ENCODE peak calls at places on chromosomes 7 and 10, in nine cellular contexts. X is stromal cell of bone marrow, J is iris pigment epithelial cell, T is EL, I is IMR-90, B is HCT116, C is glutamatergic neuron, U is left ventricle myocardium superior, H is NCI-H460. N is an unnamed sample.

GRCh38 chr7:18421297-18422004 is 74.1 kb upstream of the HDAC9 start:
- DNase-seq in I (no peak), T (no peak), C (no peak), B (no peak), H (no peak), X (no peak), U (no peak), J (no peak), N (peak; percentile 81)

GRCh38 chr10:118151461-118151860 is 104.7 kb upstream of the RAB11FIP2 start:
- DNase-seq in X (no peak), H (no peak), U (no peak), C (no peak), B (no peak), J (no peak), I (no peak), T (no peak), N (no peak)

GRCh38 chr10:116002735-116003134 is 270.3 kb downstream of the GFRA1 start:
- DNase-seq in C (no peak), X (no peak), U (no peak), T (no peak), B (no peak), H (no peak), I (no peak), J (no peak), N (peak; percentile 63)

GRCh38 chr7:44395067-44395466 is 69.7 kb upstream of the CAMK2B start:
- DNase-seq in B (no peak), H (no peak), T (no peak), X (no peak), C (no peak), U (no peak), J (no peak), I (no peak), N (no peak)

GRCh38 chr7:129610709-129611245 is 743 bp upstream of the NRF1 start:
- DNase-seq in B (no peak), I (no peak), C (no peak), J (no peak), H (no peak), U (no peak), X (no peak), T (no peak), N (no peak)

GRCh38 chr10:91043173-91043910 is 122.5 kb upstream of the ANKRD1 start:
- DNase-seq in I (peak; percentile 16), C (no peak), J (peak; percentile 41), T (peak; percentile 29), U (no peak), B (peak; percentile 21), X (no peak), H (peak; percentile 45), N (peak; percentile 26)

GRCh38 chr7:43232376-43232775 is 119.9 kb downstream of the HECW1 start:
- DNase-seq in T (no peak), B (no peak), C (no peak), I (no peak), J (no peak), U (no peak), H (no peak), X (no peak), N (no peak)

GRCh38 chr10:62188021-62188616 is 80.5 kb downstream of the RTKN2 start:
- DNase-seq in C (no peak), B (no peak), H (no peak), T (no peak), X (no peak), I (no peak), J (no peak), U (no peak), N (no peak)

GRCh38 chr7:77281780-77282478 is 82.3 kb upstream of the FGL2 start:
- DNase-seq in H (no peak), U (peak; percentile 67), T (no peak), B (no peak), I (no peak), J (no peak), X (no peak), C (no peak), N (peak; percentile 78)

GRCh38 chr10:4847580-4848020 is 21.6 kb downstream of the AKR1E2 start:
- DNase-seq in X (peak; percentile 51), T (peak; percentile 70), U (no peak), H (peak; percentile 63), J (peak; percentile 88), B (no peak), I (peak; percentile 86), C (no peak), N (peak; percentile 79)

GRCh38 chr10:71835671-71836593 is 15.1 kb downstream of the PSAP start:
- DNase-seq in T (peak; percentile 93), I (peak; percentile 70), C (peak; percentile 52), U (peak; percentile 71), H (no peak), J (peak; percentile 76), B (no peak), X (peak; percentile 95), N (peak; percentile 99)

GRCh38 chr7:155835446-155836215 is 23.4 kb upstream of the SHH start:
- DNase-seq in J (no peak), U (no peak), T (no peak), H (no peak), I (no peak), X (no peak), B (no peak), C (no peak), N (no peak)

GRCh38 chr7:157056957-157057902 is 46.8 kb upstream of the MNX1 start:
- DNase-seq in B (no peak), T (no peak), U (no peak), C (no peak), I (no peak), J (no peak), H (no peak), X (no peak), N (no peak)

GRCh38 chr7:17651296-17651695 is 289.0 kb downstream of the SNX13 start:
- DNase-seq in X (no peak), J (no peak), B (no peak), C (no peak), I (peak; percentile 8), T (no peak), H (no peak), U (no peak), N (no peak)

GRCh38 chr10:68471586-68472408 is at the start of gene DNA2:
- DNase-seq in C (peak; percentile 72), T (peak; percentile 83), J (peak; percentile 36), H (peak; percentile 61), B (peak; percentile 53), U (peak; percentile 75), I (peak; percentile 50), X (peak; percentile 20), N (peak; percentile 41)

GRCh38 chr7:17633099-17633498 is 307.2 kb downstream of the SNX13 start:
- DNase-seq in C (no peak), J (peak; percentile 71), H (peak; percentile 55), U (no peak), T (peak; percentile 67), B (peak; percentile 41), I (peak; percentile 59), X (peak; percentile 57), N (peak; percentile 91)

GRCh38 chr10:114312585-114312984 is 73.5 kb downstream of the VWA2 start:
- DNase-seq in X (no peak), I (no peak), J (no peak), C (no peak), U (no peak), B (no peak), H (no peak), T (no peak), N (peak; percentile 28)

GRCh38 chr7:16719699-16720098 is 33.9 kb upstream of the TSPAN13 start:
- DNase-seq in C (no peak), J (peak; percentile 33), T (no peak), H (no peak), U (no peak), I (peak; percentile 57), X (no peak), B (no peak), N (no peak)

GRCh38 chr7:28956608-28957063 is 1.5 kb downstream of the TRIL start:
- DNase-seq in J (peak; percentile 32), I (peak; percentile 5), T (peak; percentile 36), H (no peak), U (peak; percentile 80), C (peak; percentile 84), B (no peak), X (no peak), N (peak; percentile 22)

GRCh38 chr7:696426-697258 is 29.9 kb upstream of the DNAAF5 start:
- DNase-seq in X (no peak), U (no peak), H (no peak), C (no peak), I (no peak), B (no peak), J (no peak), T (no peak), N (no peak)

GRCh38 chr7:91263359-91264082 is 712 bp upstream of the FZD1 start:
- DNase-seq in T (peak; percentile 49), X (no peak), C (peak; percentile 30), J (no peak), H (peak; percentile 3), I (no peak), U (peak; percentile 62), B (no peak), N (no peak)

GRCh38 chr7:157543276-157543675 is 206.5 kb downstream of the DNAJB6 start:
- DNase-seq in J (no peak), C (peak; percentile 9), U (peak; percentile 16), T (no peak), X (no peak), B (no peak), I (no peak), H (no peak), N (no peak)

GRCh38 chr10:130018253-130018652 is 54.2 kb upstream of the EBF3 start:
- DNase-seq in J (peak; percentile 44), U (no peak), B (no peak), H (no peak), X (no peak), C (no peak), T (peak; percentile 69), I (peak; percentile 63), N (no peak)

GRCh38 chr7:137130751-137131158 is 212.8 kb downstream of the PTN start:
- DNase-seq in I (peak; percentile 82), B (no peak), C (no peak), J (peak; percentile 75), H (no peak), U (no peak), T (peak; percentile 44), X (peak; percentile 21), N (peak; percentile 81)

GRCh38 chr7:135774284-135774683 is 25.7 kb upstream of the FAM180A start:
- DNase-seq in I (peak; percentile 87), B (no peak), U (no peak), H (peak; percentile 30), C (no peak), X (no peak), J (peak; percentile 82), T (peak; percentile 55), N (peak; percentile 86)

GRCh38 chr7:16556359-16556758 is 29.7 kb downstream of the LRRC72 start:
- DNase-seq in H (no peak), C (no peak), B (no peak), I (no peak), U (no peak), J (no peak), T (no peak), X (no peak), N (no peak)

GRCh38 chr10:74542077-74542476 is 284.3 kb upstream of the KAT6B start:
- DNase-seq in C (no peak), I (peak; percentile 93), B (no peak), T (peak; percentile 65), H (no peak), J (peak; percentile 98), X (peak; percentile 86), U (no peak), N (peak; percentile 83)

GRCh38 chr10:29119374-29119773 is 169.5 kb upstream of the LYZL1 start:
- DNase-seq in H (no peak), J (peak; percentile 48), X (no peak), B (peak; percentile 29), C (peak; percentile 38), I (peak; percentile 18), T (peak; percentile 28), U (peak; percentile 36), N (no peak)

GRCh38 chr7:27961255-27961654 is 219.3 kb downstream of the JAZF1 start:
- DNase-seq in H (no peak), B (peak; percentile 54), T (peak; percentile 86), J (peak; percentile 15), X (peak; percentile 35), C (no peak), U (no peak), I (peak; percentile 47), N (peak; percentile 80)

GRCh38 chr7:131383417-131383816 is 55.7 kb downstream of the MKLN1 start:
- DNase-seq in C (no peak), T (peak; percentile 17), U (no peak), B (no peak), I (peak; percentile 40), J (peak; percentile 36), X (peak; percentile 32), H (no peak), N (no peak)

GRCh38 chr10:123150229-123150985 is 2.5 kb downstream of the HMX2 start:
- DNase-seq in B (no peak), C (no peak), I (no peak), H (no peak), X (no peak), J (no peak), U (no peak), T (no peak), N (no peak)